ENCODE peak calls at places on chromosomes 16 and 17, in ten cellular contexts. G, T, N, K, R, F, W, I, E and V are unnamed samples.

GRCh38 chr17:35088911-35089845 is 25.7 kb upstream of the RFFL start:
- DNase-seq in W (peak), T (peak), I (peak), G (peak), R (peak), F (peak), E (peak), N (no peak), K (peak), V (no peak)

GRCh38 chr16:23333962-23334361 is 31.9 kb downstream of the SCNN1B start:
- DNase-seq in N (no peak), I (no peak), G (no peak), F (no peak), K (no peak), E (no peak), R (no peak), T (no peak), W (no peak), V (no peak)

GRCh38 chr16:19115148-19116021 is 1.6 kb downstream of the ITPRIPL2 start:
- DNase-seq in E (no peak), R (no peak), W (no peak), I (no peak), K (no peak), F (no peak), N (no peak), T (no peak), G (no peak), V (no peak)

GRCh38 chr17:21039839-21040575 is 2.8 kb downstream of the USP22 start:
- DNase-seq in I (no peak), N (no peak), W (no peak), T (peak), R (peak), G (peak), F (peak), K (no peak), E (peak), V (no peak)

GRCh38 chr17:1391577-1391976 is 8.4 kb downstream of the YWHAE start:
- DNase-seq in I (no peak), F (no peak), E (no peak), W (no peak), N (no peak), R (no peak), G (no peak), T (no peak), K (no peak), V (no peak)

GRCh38 chr16:82011199-82011641 is at the start of gene SDR42E1:
- DNase-seq in N (no peak), T (peak), W (no peak), I (peak), G (peak), F (no peak), R (peak), K (peak), E (peak), V (no peak)

GRCh38 chr16:5059386-5060072 is 6.2 kb downstream of the C16orf89 start:
- DNase-seq in G (no peak), E (no peak), R (no peak), I (no peak), K (no peak), W (no peak), T (no peak), F (no peak), N (no peak), V (no peak)

GRCh38 chr17:76208120-76208519 is 32.2 kb downstream of the RNF157 start:
- DNase-seq in I (no peak), N (no peak), T (no peak), R (no peak), W (no peak), K (no peak), E (no peak), F (no peak), G (no peak), V (no peak)

GRCh38 chr16:86786338-86786737 is 208.0 kb downstream of the FOXL1 start:
- DNase-seq in R (no peak), E (no peak), T (no peak), F (no peak), N (no peak), W (no peak), I (no peak), G (no peak), K (no peak), V (no peak)

GRCh38 chr17:77707546-77707945 is 251.0 kb upstream of the TNRC6C start:
- DNase-seq in I (no peak), K (no peak), E (no peak), R (no peak), W (no peak), G (no peak), T (no peak), N (no peak), F (no peak), V (no peak)

GRCh38 chr17:48491527-48492273 is 39.1 kb downstream of the HOXB1 start:
- DNase-seq in K (no peak), G (no peak), E (no peak), F (no peak), W (no peak), R (no peak), T (no peak), I (no peak), N (no peak), V (no peak)

GRCh38 chr16:11835891-11836652 is 15.3 kb downstream of the RSL1D1 start:
- DNase-seq in F (no peak), R (peak), N (no peak), E (no peak), K (no peak), W (no peak), T (peak), I (no peak), G (no peak), V (no peak)

GRCh38 chr17:1324201-1324750 is 44.8 kb downstream of the TRARG1 start:
- DNase-seq in N (no peak), T (no peak), R (no peak), K (no peak), W (no peak), I (peak), F (no peak), E (no peak), G (no peak), V (no peak)

GRCh38 chr16:11100239-11100750 is 155.7 kb downstream of the SOCS1 start:
- DNase-seq in I (peak), R (peak), T (peak), N (peak), F (peak), W (no peak), G (peak), E (no peak), K (no peak), V (peak)

GRCh38 chr16:67294171-67294757 is 14.9 kb downstream of the PLEKHG4 start:
- DNase-seq in G (no peak), T (no peak), E (no peak), N (no peak), F (no peak), I (no peak), K (no peak), R (no peak), W (no peak), V (no peak)

GRCh38 chr17:27247071-27247957 is 46.6 kb upstream of the WSB1 start:
- DNase-seq in R (peak), E (peak), T (peak), G (no peak), K (no peak), F (no peak), N (no peak), I (peak), W (peak), V (no peak)

GRCh38 chr17:63434951-63435571 is 11.0 kb downstream of the CYB561 start:
- DNase-seq in W (no peak), I (peak), N (no peak), G (peak), F (peak), T (peak), E (peak), K (no peak), R (no peak), V (no peak)

GRCh38 chr17:18018411-18018921 is 20.5 kb downstream of the ATPAF2 start:
- DNase-seq in I (no peak), F (no peak), N (no peak), E (no peak), R (no peak), W (no peak), G (no peak), T (no peak), K (no peak), V (no peak)

GRCh38 chr17:10879110-10879509 is 41.2 kb upstream of the PIRT start:
- DNase-seq in F (no peak), T (no peak), K (no peak), G (no peak), I (peak), E (peak), R (no peak), W (no peak), N (no peak), V (no peak)

GRCh38 chr16:88560722-88561484 is 9.3 kb upstream of the ZC3H18 start:
- DNase-seq in K (no peak), N (no peak), F (no peak), E (no peak), W (no peak), R (no peak), T (peak), G (no peak), I (no peak), V (no peak)

GRCh38 chr16:11914759-11915643 is 755 bp downstream of the GSPT1 start:
- DNase-seq in F (peak), R (peak), N (no peak), T (peak), G (peak), E (peak), I (peak), W (no peak), K (peak), V (no peak)